ENCODE peak calls at places on chromosomes 5 and 9, in four cellular contexts. One of them, this sample, is unnamed.

GRCh38 chr5:15447209-15447608 is 52.8 kb upstream of the FBXL7 start:
- DNase-seq in fibroblast of lung: no peak
- DNase-seq in CD4-positive, alpha-beta T cell: no peak
- DNase-seq in mesenchymal stem cell: no peak
- DNase-seq in this sample: no peak

GRCh38 chr9:134403682-134404301 is 77.5 kb downstream of the RXRA start:
- DNase-seq in CD4-positive, alpha-beta T cell: peak
- DNase-seq in fibroblast of lung: peak
- DNase-seq in mesenchymal stem cell: peak
- DNase-seq in this sample: peak

GRCh38 chr5:138573223-138573622 is 2.0 kb downstream of the HSPA9 start:
- DNase-seq in mesenchymal stem cell: no peak
- DNase-seq in fibroblast of lung: no peak
- DNase-seq in CD4-positive, alpha-beta T cell: no peak
- DNase-seq in this sample: no peak

GRCh38 chr5:5637163-5637562 is 214.7 kb downstream of the ICE1 start:
- DNase-seq in fibroblast of lung: no peak
- DNase-seq in mesenchymal stem cell: no peak
- DNase-seq in CD4-positive, alpha-beta T cell: no peak
- DNase-seq in this sample: no peak

GRCh38 chr5:146079695-146080361 is 25.5 kb downstream of the PLAC8L1 start:
- DNase-seq in CD4-positive, alpha-beta T cell: no peak
- DNase-seq in fibroblast of lung: peak
- DNase-seq in mesenchymal stem cell: peak
- DNase-seq in this sample: no peak

GRCh38 chr9:106862946-106863740 is at the start of gene ZNF462:
- DNase-seq in fibroblast of lung: peak
- DNase-seq in mesenchymal stem cell: peak
- DNase-seq in CD4-positive, alpha-beta T cell: no peak
- DNase-seq in this sample: peak

GRCh38 chr5:84696651-84697050 is 312.0 kb upstream of the EDIL3 start:
- DNase-seq in CD4-positive, alpha-beta T cell: no peak
- DNase-seq in fibroblast of lung: peak
- DNase-seq in mesenchymal stem cell: no peak
- DNase-seq in this sample: no peak

GRCh38 chr5:10250804-10251276 is 760 bp downstream of the CCT5 start:
- DNase-seq in mesenchymal stem cell: peak
- DNase-seq in CD4-positive, alpha-beta T cell: no peak
- DNase-seq in fibroblast of lung: peak
- DNase-seq in this sample: no peak

GRCh38 chr5:116011046-116011445 is 21.2 kb upstream of the ARL14EPL start:
- DNase-seq in mesenchymal stem cell: no peak
- DNase-seq in CD4-positive, alpha-beta T cell: no peak
- DNase-seq in fibroblast of lung: peak
- DNase-seq in this sample: no peak

GRCh38 chr5:149162401-149163084 is 21.2 kb downstream of the ABLIM3 start:
- DNase-seq in mesenchymal stem cell: peak
- DNase-seq in CD4-positive, alpha-beta T cell: no peak
- DNase-seq in fibroblast of lung: peak
- DNase-seq in this sample: no peak

GRCh38 chr9:18761742-18762141 is 271.3 kb downstream of the SAXO1 start:
- DNase-seq in fibroblast of lung: no peak
- DNase-seq in CD4-positive, alpha-beta T cell: no peak
- DNase-seq in mesenchymal stem cell: no peak
- DNase-seq in this sample: no peak

GRCh38 chr9:33750307-33750838 is 45.0 kb upstream of the PRSS3 start:
- DNase-seq in mesenchymal stem cell: no peak
- DNase-seq in CD4-positive, alpha-beta T cell: no peak
- DNase-seq in fibroblast of lung: peak
- DNase-seq in this sample: no peak

GRCh38 chr5:39080597-39081204 is 6.5 kb upstream of the RICTOR start:
- DNase-seq in CD4-positive, alpha-beta T cell: no peak
- DNase-seq in fibroblast of lung: peak
- DNase-seq in mesenchymal stem cell: peak
- DNase-seq in this sample: no peak

GRCh38 chr5:143629871-143630658 is 181.9 kb upstream of the HMHB1 start:
- DNase-seq in CD4-positive, alpha-beta T cell: no peak
- DNase-seq in mesenchymal stem cell: peak
- DNase-seq in fibroblast of lung: peak
- DNase-seq in this sample: no peak

GRCh38 chr9:68480807-68481206 is 59.9 kb downstream of the TMEM252 start:
- DNase-seq in fibroblast of lung: no peak
- DNase-seq in mesenchymal stem cell: peak
- DNase-seq in CD4-positive, alpha-beta T cell: no peak
- DNase-seq in this sample: no peak

GRCh38 chr5:33303696-33304095 is 137.1 kb upstream of the TARS1 start:
- DNase-seq in CD4-positive, alpha-beta T cell: no peak
- DNase-seq in mesenchymal stem cell: no peak
- DNase-seq in fibroblast of lung: no peak
- DNase-seq in this sample: no peak

GRCh38 chr5:36389245-36389644 is 87.5 kb upstream of the RANBP3L start:
- DNase-seq in fibroblast of lung: no peak
- DNase-seq in CD4-positive, alpha-beta T cell: no peak
- DNase-seq in mesenchymal stem cell: peak
- DNase-seq in this sample: no peak

GRCh38 chr9:89464991-89465390 is 32.9 kb downstream of the SEMA4D start:
- DNase-seq in fibroblast of lung: no peak
- DNase-seq in mesenchymal stem cell: no peak
- DNase-seq in CD4-positive, alpha-beta T cell: no peak
- DNase-seq in this sample: no peak

GRCh38 chr9:125966456-125966855 is 219.3 kb downstream of the PBX3 start:
- DNase-seq in mesenchymal stem cell: no peak
- DNase-seq in CD4-positive, alpha-beta T cell: no peak
- DNase-seq in fibroblast of lung: no peak
- DNase-seq in this sample: no peak

GRCh38 chr5:55324815-55325418 is 17.1 kb downstream of the MTREX start:
- DNase-seq in CD4-positive, alpha-beta T cell: no peak
- DNase-seq in fibroblast of lung: peak
- DNase-seq in mesenchymal stem cell: peak
- DNase-seq in this sample: no peak

GRCh38 chr5:128358826-128359225 is 179.2 kb downstream of the FBN2 start:
- DNase-seq in CD4-positive, alpha-beta T cell: no peak
- DNase-seq in fibroblast of lung: peak
- DNase-seq in mesenchymal stem cell: no peak
- DNase-seq in this sample: no peak

GRCh38 chr5:128366147-128366546 is 171.9 kb downstream of the FBN2 start:
- DNase-seq in mesenchymal stem cell: no peak
- DNase-seq in fibroblast of lung: no peak
- DNase-seq in CD4-positive, alpha-beta T cell: no peak
- DNase-seq in this sample: no peak

GRCh38 chr5:128362398-128362797 is 175.6 kb downstream of the FBN2 start:
- DNase-seq in mesenchymal stem cell: no peak
- DNase-seq in CD4-positive, alpha-beta T cell: no peak
- DNase-seq in fibroblast of lung: no peak
- DNase-seq in this sample: no peak
- H3K27ac ChIP-seq in mesenchymal stem cell: no peak
- H3K27ac ChIP-seq in CD4-positive, alpha-beta T cell: no peak
- H3K27ac ChIP-seq in fibroblast of lung: no peak
- H3K27ac ChIP-seq in this sample: no peak

GRCh38 chr5:125609011-125609410 is 814.2 kb upstream of the GRAMD2B start:
- DNase-seq in mesenchymal stem cell: no peak
- DNase-seq in CD4-positive, alpha-beta T cell: no peak
- DNase-seq in fibroblast of lung: no peak
- DNase-seq in this sample: no peak

GRCh38 chr5:125607018-125607417 is 816.2 kb upstream of the GRAMD2B start:
- DNase-seq in fibroblast of lung: peak
- DNase-seq in mesenchymal stem cell: peak
- DNase-seq in CD4-positive, alpha-beta T cell: no peak
- DNase-seq in this sample: no peak

GRCh38 chr5:125603321-125603720 is 819.9 kb upstream of the GRAMD2B start:
- DNase-seq in fibroblast of lung: peak
- DNase-seq in CD4-positive, alpha-beta T cell: no peak
- DNase-seq in mesenchymal stem cell: no peak
- DNase-seq in this sample: no peak

GRCh38 chr5:125602184-125602583 is 821.0 kb upstream of the GRAMD2B start:
- DNase-seq in fibroblast of lung: no peak
- DNase-seq in mesenchymal stem cell: no peak
- DNase-seq in CD4-positive, alpha-beta T cell: no peak
- DNase-seq in this sample: no peak

GRCh38 chr5:125604104-125604503 is 819.1 kb upstream of the GRAMD2B start:
- DNase-seq in mesenchymal stem cell: peak
- DNase-seq in CD4-positive, alpha-beta T cell: no peak
- DNase-seq in fibroblast of lung: no peak
- DNase-seq in this sample: no peak
- H3K27ac ChIP-seq in mesenchymal stem cell: no peak
- H3K27ac ChIP-seq in CD4-positive, alpha-beta T cell: no peak
- H3K27ac ChIP-seq in fibroblast of lung: no peak
- H3K27ac ChIP-seq in this sample: no peak

GRCh38 chr9:27715651-27716050 is 142.4 kb upstream of the C9orf72 start:
- DNase-seq in fibroblast of lung: no peak
- DNase-seq in CD4-positive, alpha-beta T cell: no peak
- DNase-seq in mesenchymal stem cell: no peak
- DNase-seq in this sample: no peak
- H3K27ac ChIP-seq in fibroblast of lung: no peak
- H3K27ac ChIP-seq in CD4-positive, alpha-beta T cell: no peak
- H3K27ac ChIP-seq in mesenchymal stem cell: no peak
- H3K27ac ChIP-seq in this sample: no peak

DNA sequence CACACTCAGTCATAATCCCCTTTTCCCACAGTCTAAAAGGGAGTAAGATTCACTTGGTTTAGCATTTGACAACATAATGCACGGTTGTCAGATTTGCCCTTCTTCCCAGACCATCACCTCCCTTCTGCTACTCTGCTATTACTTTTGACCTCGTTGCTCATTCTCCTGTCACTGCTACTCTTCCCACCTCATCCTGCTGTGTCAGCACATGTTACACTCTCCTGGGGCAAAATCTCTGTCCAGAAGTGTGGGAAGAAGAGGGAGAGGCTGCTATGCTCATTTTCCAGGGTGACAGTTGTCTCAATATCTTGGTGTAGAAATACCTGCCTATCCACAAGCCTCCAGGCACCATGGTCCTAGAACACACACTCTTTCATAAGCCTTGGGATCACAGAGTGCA is 449.9 kb upstream of the PIK3R1 start:
- DNase-seq in mesenchymal stem cell: no peak
- DNase-seq in CD4-positive, alpha-beta T cell: no peak
- DNase-seq in fibroblast of lung: no peak
- DNase-seq in this sample: no peak
- H3K27ac ChIP-seq in mesenchymal stem cell: no peak
- H3K27ac ChIP-seq in CD4-positive, alpha-beta T cell: no peak
- H3K27ac ChIP-seq in fibroblast of lung: no peak
- H3K27ac ChIP-seq in this sample: no peak

GRCh38 chr5:177186645-177187044 is 53.1 kb downstream of the NSD1 start:
- DNase-seq in CD4-positive, alpha-beta T cell: no peak
- DNase-seq in fibroblast of lung: no peak
- DNase-seq in mesenchymal stem cell: no peak
- DNase-seq in this sample: no peak
- H3K27ac ChIP-seq in CD4-positive, alpha-beta T cell: no peak
- H3K27ac ChIP-seq in fibroblast of lung: no peak
- H3K27ac ChIP-seq in mesenchymal stem cell: no peak
- H3K27ac ChIP-seq in this sample: no peak

GRCh38 chr5:151002681-151003502 is 17.5 kb upstream of the GPX3 start:
- DNase-seq in CD4-positive, alpha-beta T cell: no peak
- DNase-seq in fibroblast of lung: no peak
- DNase-seq in mesenchymal stem cell: no peak
- DNase-seq in this sample: no peak
- H3K27ac ChIP-seq in CD4-positive, alpha-beta T cell: no peak
- H3K27ac ChIP-seq in fibroblast of lung: no peak
- H3K27ac ChIP-seq in mesenchymal stem cell: no peak
- H3K27ac ChIP-seq in this sample: no peak